ENCODE peak calls at places on chromosomes 1 and 21, in nine cellular contexts. X is AG04450, J is suprapubic skin, I is A549, V is aorta, D is kidney, G is mammary epithelial cell, Z is esophagus squamous epithelium, Y is ovary. F is an unnamed sample.

GRCh38 chr1:160454371-160455152 is 54.2 kb downstream of the VANGL2 start:
- DNase-seq in X (no peak), J (no peak), I (no peak), V (no peak), D (no peak), G (no peak), Z (no peak), Y (no peak), F (no peak)

GRCh38 chr1:114111731-114112661 is 41.7 kb downstream of the SYT6 start:
- DNase-seq in X (no peak), J (no peak), I (peak; percentile 41), V (no peak), D (no peak), G (no peak), Z (no peak), Y (no peak), F (no peak)

GRCh38 chr1:201625711-201626300 is 86.9 kb downstream of the NAV1 start:
- DNase-seq in X (no peak), J (no peak), I (no peak), V (no peak), D (peak; percentile 39), G (no peak), Z (no peak), Y (no peak), F (no peak)

GRCh38 chr1:114113801-114114750 is 39.6 kb downstream of the SYT6 start:
- DNase-seq in X (no peak), J (no peak), I (peak; percentile 49), V (no peak), D (no peak), G (peak; percentile 14), Z (no peak), Y (no peak), F (no peak)

GRCh38 chr1:232923739-232924386 is 26.5 kb upstream of the NTPCR start:
- DNase-seq in X (no peak), J (no peak), I (no peak), V (no peak), D (no peak), G (peak; percentile 45), Z (no peak), Y (no peak), F (no peak)

GRCh38 chr1:172107261-172107820 is 266.0 kb downstream of the DNM3 start:
- DNase-seq in X (no peak), J (no peak), I (no peak), V (no peak), D (no peak), G (no peak), Z (no peak), Y (no peak), F (no peak)

GRCh38 chr1:5965586-5966131 is 26.6 kb downstream of the NPHP4 start:
- DNase-seq in X (no peak), J (peak; percentile 55), I (no peak), V (peak; percentile 51), D (no peak), G (no peak), Z (no peak), Y (no peak), F (no peak)

GRCh38 chr1:229209386-229209785 is 61.5 kb upstream of the RAB4A start:
- DNase-seq in X (no peak), J (no peak), I (no peak), V (no peak), D (no peak), G (no peak), Z (no peak), Y (no peak), F (no peak)

GRCh38 chr1:43031316-43032203 is 72.9 kb upstream of the SLC2A1 start:
- DNase-seq in X (no peak), J (no peak), I (no peak), V (no peak), D (no peak), G (no peak), Z (no peak), Y (no peak), F (no peak)

GRCh38 chr1:24384251-24385090 is 29.1 kb downstream of the STPG1 start:
- DNase-seq in X (no peak), J (no peak), I (no peak), V (no peak), D (no peak), G (peak; percentile 89), Z (no peak), Y (no peak), F (no peak)

GRCh38 chr1:39065542-39065941 is 39.4 kb downstream of the NDUFS5 start:
- DNase-seq in X (no peak), J (no peak), I (no peak), V (no peak), D (no peak), G (no peak), Z (no peak), Y (no peak), F (no peak)

GRCh38 chr1:227227761-227228160 is 90.5 kb downstream of the CDC42BPA start:
- DNase-seq in X (no peak), J (no peak), I (no peak), V (no peak), D (no peak), G (no peak), Z (no peak), Y (no peak), F (no peak)

GRCh38 chr21:23799376-23799775 is 1807.9 kb downstream of the MRPL39 start:
- DNase-seq in X (no peak), J (no peak), I (no peak), V (no peak), D (no peak), G (no peak), Z (no peak), Y (no peak), F (no peak)

GRCh38 chr1:164902491-164902890 is 343.5 kb downstream of the PBX1 start:
- DNase-seq in X (no peak), J (no peak), I (no peak), V (no peak), D (no peak), G (no peak), Z (no peak), Y (no peak), F (no peak)

DNA sequence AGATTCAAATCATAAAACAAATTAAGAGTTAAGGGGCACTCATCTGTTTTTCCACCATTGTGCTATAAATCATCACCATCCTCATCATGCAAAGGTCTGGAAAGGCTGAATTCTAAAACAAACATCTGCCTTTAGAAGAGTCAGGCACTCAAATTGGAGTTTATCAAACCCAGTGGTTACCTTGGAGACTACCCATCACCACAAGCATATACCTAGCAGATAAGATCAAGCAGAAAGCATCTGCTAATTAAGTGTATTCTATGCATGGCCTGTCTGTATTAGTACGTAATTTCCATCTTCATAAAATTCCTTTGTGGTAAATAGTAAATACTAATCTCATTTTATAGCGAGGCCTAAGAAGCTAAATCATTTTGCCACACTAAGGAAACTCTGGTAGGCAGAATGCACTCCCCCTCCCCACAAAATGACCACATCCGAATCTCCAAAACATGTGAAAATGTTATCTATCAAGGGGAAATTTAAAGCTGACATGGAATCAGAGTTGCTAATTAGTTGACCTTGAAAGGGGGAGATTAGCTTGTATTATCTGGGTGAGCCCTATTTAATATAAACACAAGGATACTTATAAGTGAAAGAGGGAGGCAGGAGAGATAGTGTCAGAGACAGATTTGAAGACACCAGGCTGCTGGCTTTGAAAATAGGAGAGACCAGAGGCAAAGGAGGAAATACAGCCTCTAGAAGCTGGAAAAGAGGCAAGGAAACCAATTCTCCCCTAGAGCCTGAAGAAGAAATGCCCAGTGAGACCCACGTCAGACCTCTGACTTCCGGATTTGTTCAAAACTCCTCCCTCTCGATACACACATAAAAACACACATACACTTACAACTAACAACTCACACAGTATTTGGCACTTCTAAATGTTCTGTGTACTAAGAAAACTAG is 23.2 kb downstream of the ARID4B start:
- DNase-seq in X (no peak), J (no peak), I (no peak), V (no peak), D (no peak), G (no peak), Z (no peak), Y (no peak), F (no peak)
- H3K4me3 ChIP-seq in X (no peak overlapping the region), J (no peak overlapping the region), I (no peak overlapping the region), V (no peak overlapping the region), D (no peak overlapping the region), G (no peak overlapping the region), Z (no peak overlapping the region), Y (no peak overlapping the region), F (no peak overlapping the region)

DNA sequence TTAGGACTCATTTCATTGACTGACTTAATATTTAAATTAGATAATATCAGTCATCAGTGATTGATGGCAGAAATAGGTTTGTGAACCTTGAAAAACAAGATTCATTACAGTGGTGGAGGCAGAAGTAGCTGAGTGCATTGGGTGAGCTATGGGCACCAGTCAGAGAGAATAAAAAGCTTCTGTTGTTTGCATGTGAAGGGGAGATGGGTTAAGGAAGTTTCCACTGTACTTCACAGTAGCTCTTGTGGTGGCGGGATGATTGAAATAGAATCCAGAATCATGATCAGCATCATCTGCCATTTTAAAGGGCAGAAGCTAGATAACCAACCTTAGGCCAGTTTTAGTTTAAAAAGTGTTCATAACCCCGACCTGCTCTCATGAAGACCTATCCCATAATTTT is 66.2 kb downstream of the DTL start:
- DNase-seq in X (no peak), J (no peak), I (no peak), V (no peak), D (no peak), G (no peak), Z (no peak), Y (no peak), F (no peak)
- H3K9me3 ChIP-seq in X (no peaks in the 10 kb centered on the region), J (no peaks in the 10 kb centered on the region), I (no peaks in the 10 kb centered on the region), V (no peaks in the 10 kb centered on the region), D (no peaks in the 10 kb centered on the region), G (no peaks in the 10 kb centered on the region), Z (no peaks in the 10 kb centered on the region), Y (no peaks in the 10 kb centered on the region), F (no peaks in the 10 kb centered on the region)

GRCh38 chr1:213683529-213683928 is 304.2 kb upstream of the PROX1 start:
- DNase-seq in X (no peak), J (no peak), I (no peak), V (no peak), D (no peak), G (no peak), Z (no peak), Y (no peak), F (no peak)
- H3K27ac ChIP-seq in X (no peak overlapping the region), J (no peak overlapping the region), I (no peak overlapping the region), V (no peak overlapping the region), D (no peak overlapping the region), G (no peak overlapping the region), Z (no peak overlapping the region), Y (no peak overlapping the region), F (no peak overlapping the region)

GRCh38 chr1:157043685-157044084 is 1.9 kb downstream of the ARHGEF11 start:
- DNase-seq in X (no peak), J (no peak), I (no peak), V (no peak), D (no peak), G (no peak), Z (no peak), Y (no peak), F (no peak)
- H3K4me3 ChIP-seq in X (peak overlapping the region; percentile 82), J (peak overlapping the region; percentile 71), I (peak overlapping the region; percentile 57), V (peak overlapping the region; percentile 45), D (peak overlapping the region; percentile 86), G (peak overlapping the region; percentile 93), Z (peak overlapping the region; percentile 66), Y (no peak overlapping the region), F (no peak overlapping the region)

GRCh38 chr1:4634156-4634792 is 20.1 kb upstream of the AJAP1 start:
- DNase-seq in X (no peak), J (peak; percentile 40), I (no peak), V (no peak), D (no peak), G (no peak), Z (no peak), Y (no peak), F (no peak)
- H3K9me3 ChIP-seq in X (peaks cover 94% of the 10 kb centered on the region), J (no peaks in the 10 kb centered on the region), I (no peaks in the 10 kb centered on the region), V (no peaks in the 10 kb centered on the region), D (no peaks in the 10 kb centered on the region), G (no peaks in the 10 kb centered on the region), Z (no peaks in the 10 kb centered on the region), Y (no peaks in the 10 kb centered on the region), F (peaks cover 8% of the 10 kb centered on the region)